ENCODE peak calls at places on chromosome 6, in ten cellular contexts. E is astrocyte of the spinal cord, P is NCI-H1436, Y is neuronal stem cell, G is caudate nucleus, J is fibroblast of the conjunctiva, Z is stomach, W is astrocyte of the hippocampus, K is astrocyte, Q is left colon. D is an unnamed sample.

GRCh38 chr6:113879186-113880096 is 22.3 kb downstream of the MARCKS start:
- DNase-seq in Y (peak), Q (peak), E (peak), J (peak), Z (peak), K (peak), G (peak), W (peak), P (peak), D (no peak)

GRCh38 chr6:12718025-12718424 is 1.5 kb downstream of the PHACTR1 start:
- DNase-seq in Y (no peak), Q (no peak), G (no peak), Z (no peak), W (peak), J (no peak), P (no peak), E (peak), K (peak), D (no peak)

GRCh38 chr6:137697267-137697938 is 169.7 kb upstream of the TNFAIP3 start:
- DNase-seq in J (no peak), K (peak), P (no peak), Y (peak), G (no peak), W (peak), Z (no peak), Q (peak), E (peak), D (no peak)

GRCh38 chr6:108561742-108562502 is 1.2 kb downstream of the FOXO3 start:
- DNase-seq in Y (peak), Z (no peak), G (peak), W (peak), E (peak), P (no peak), J (no peak), K (no peak), Q (peak), D (peak)

GRCh38 chr6:53587291-53587690 is 42.4 kb upstream of the GCLC start:
- DNase-seq in P (no peak), E (no peak), Q (no peak), W (no peak), J (no peak), G (no peak), K (no peak), Z (no peak), Y (no peak), D (no peak)

GRCh38 chr6:136403166-136403980 is 113.7 kb upstream of the BCLAF1 start:
- DNase-seq in Z (no peak), J (peak), W (peak), P (no peak), Q (no peak), Y (no peak), E (peak), K (peak), G (no peak), D (no peak)

GRCh38 chr6:148972481-148972880 is 225.7 kb downstream of the UST start:
- DNase-seq in P (peak), G (no peak), E (peak), W (peak), Y (no peak), Z (peak), J (no peak), Q (peak), K (peak), D (peak)

GRCh38 chr6:38027685-38028373 is 208.3 kb downstream of the ZFAND3 start:
- DNase-seq in Z (no peak), K (no peak), J (no peak), P (no peak), Q (no peak), G (no peak), Y (no peak), W (peak), E (peak), D (no peak)

GRCh38 chr6:143673638-143674037 is 4.1 kb upstream of the PHACTR2 start:
- DNase-seq in W (peak), P (no peak), G (no peak), Z (peak), E (peak), J (no peak), Y (peak), K (peak), Q (peak), D (no peak)

GRCh38 chr6:116004841-116005507 is 55.7 kb downstream of the FRK start:
- DNase-seq in P (no peak), Z (no peak), K (no peak), Q (no peak), G (no peak), Y (no peak), W (no peak), E (no peak), J (no peak), D (no peak)

GRCh38 chr6:146578054-146578453 is 20.7 kb upstream of the ADGB start:
- DNase-seq in K (peak), J (no peak), P (no peak), G (no peak), E (peak), W (no peak), Z (no peak), Q (no peak), Y (no peak), D (no peak)

GRCh38 chr6:105804436-105804835 is 281.7 kb upstream of the PRDM1 start:
- DNase-seq in G (no peak), W (peak), Y (no peak), Q (no peak), Z (no peak), J (no peak), E (peak), K (peak), P (no peak), D (no peak)